ENCODE peak calls at places on chromosome 2, in seven cellular contexts. G is kidney; N is HS-5; O is AG04450; U is DMS153; F is GDM1; Q is CD8-positive, alpha-beta T cell. T is an unnamed sample.

GRCh38 chr2:121376851-121377250 is 91.8 kb upstream of the TFCP2L1 start:
- DNase-seq in G (no peak), N (no peak), O (no peak), U (no peak), F (no peak), Q (no peak), T (no peak)

GRCh38 chr2:226691265-226691664 is 108.4 kb downstream of the IRS1 start:
- DNase-seq in G (no peak), N (no peak), O (no peak), U (no peak), F (no peak), Q (no peak), T (peak; percentile 64)

GRCh38 chr2:138607746-138608145 is 106.2 kb downstream of the SPOPL start:
- DNase-seq in G (no peak), N (no peak), O (no peak), U (no peak), F (no peak), Q (no peak), T (no peak)

GRCh38 chr2:40282428-40282827 is 169.5 kb downstream of the SLC8A1 start:
- DNase-seq in G (no peak), N (peak; percentile 42), O (no peak), U (no peak), F (no peak), Q (no peak), T (no peak)

GRCh38 chr2:33603416-33603815 is 4.3 kb upstream of the FAM98A start:
- DNase-seq in G (no peak), N (no peak), O (no peak), U (no peak), F (no peak), Q (no peak), T (no peak)

GRCh38 chr2:10555810-10556111 is 107.6 kb upstream of the ODC1 start:
- DNase-seq in G (no peak), N (no peak), O (no peak), U (no peak), F (no peak), Q (no peak), T (no peak)

GRCh38 chr2:1750935-1751767 is 6.8 kb upstream of the PXDN start:
- DNase-seq in G (peak; percentile 89), N (no peak), O (peak; percentile 72), U (peak; percentile 60), F (peak; percentile 42), Q (peak; percentile 23), T (peak; percentile 80)

GRCh38 chr2:203650860-203651613 is 55.4 kb upstream of the CD28 start:
- DNase-seq in G (no peak), N (no peak), O (no peak), U (peak; percentile 81), F (no peak), Q (no peak), T (peak; percentile 63)

GRCh38 chr2:153055182-153055581 is 336.8 kb downstream of the ARL6IP6 start:
- DNase-seq in G (no peak), N (no peak), O (no peak), U (no peak), F (no peak), Q (no peak), T (no peak)

T was measured in M059J.